ENCODE peak calls at places on chromosome 11, in ten cellular contexts. B is ELR; Q is SK-N-MC; L is aorta; Y is left ventricle myocardium inferior; K is activated effector memory CD4-positive, alpha-beta T cell treated with anti-CD3 and anti-CD28 coated beads, Interleukin-2, amount 50 U/mL, for 16 hours; M is right atrium auricular region; O is lung microvascular endothelial cell; D is stimulated activated CD4-positive, alpha-beta T cell treated with anti-CD3 and anti-CD28 coated beads, Interleukin-1b, Interleukin-23, amount 100 ng/mL, for 48 hours; U is GM12891. X is an unnamed sample.

GRCh38 chr11:29962243-29962642 is 54.6 kb downstream of the KCNA4 start:
- DNase-seq in B (peak), Q (no peak), L (no peak), Y (no peak), K (no peak), M (no peak), O (no peak), D (no peak), U (no peak), X (no peak)

GRCh38 chr11:68780829-68781228 is 29.5 kb upstream of the TESMIN start:
- DNase-seq in B (peak), Q (no peak), L (no peak), Y (peak), K (no peak), M (peak), O (peak), D (no peak), U (no peak), X (no peak)

GRCh38 chr11:116736763-116737162 is 36.0 kb downstream of the BUD13 start:
- DNase-seq in B (peak), Q (no peak), L (no peak), Y (no peak), K (no peak), M (no peak), O (no peak), D (no peak), U (no peak), X (no peak)

GRCh38 chr11:63854696-63855095 is 15.8 kb downstream of the MARK2 start:
- DNase-seq in B (no peak), Q (no peak), L (no peak), Y (no peak), K (no peak), M (no peak), O (no peak), D (no peak), U (no peak), X (no peak)

GRCh38 chr11:1917523-1918435 is 1.7 kb upstream of the TNNT3 start:
- DNase-seq in B (no peak), Q (no peak), L (peak), Y (no peak), K (no peak), M (no peak), O (no peak), D (no peak), U (peak), X (no peak)

GRCh38 chr11:73201888-73202810 is 15.9 kb upstream of the P2RY2 start:
- DNase-seq in B (no peak), Q (no peak), L (peak), Y (no peak), K (peak), M (no peak), O (no peak), D (no peak), U (no peak), X (no peak)

GRCh38 chr11:74519719-74520118 is 26.2 kb upstream of the LIPT2 start:
- DNase-seq in B (no peak), Q (no peak), L (no peak), Y (no peak), K (no peak), M (no peak), O (no peak), D (no peak), U (no peak), X (no peak)

GRCh38 chr11:68099474-68100405 is 21.4 kb downstream of the CHKA start:
- DNase-seq in B (no peak), Q (no peak), L (no peak), Y (no peak), K (no peak), M (no peak), O (peak), D (peak), U (no peak), X (no peak)

GRCh38 chr11:11620251-11620965 is 1.4 kb downstream of the GALNT18 start:
- DNase-seq in B (no peak), Q (no peak), L (peak), Y (peak), K (no peak), M (peak), O (peak), D (peak), U (peak), X (no peak)

GRCh38 chr11:113906038-113906437 is 1.4 kb downstream of the HTR3B start:
- DNase-seq in B (peak), Q (no peak), L (no peak), Y (no peak), K (no peak), M (no peak), O (peak), D (no peak), U (no peak), X (no peak)

GRCh38 chr11:3995949-3996554 is 98.5 kb upstream of the RRM1 start:
- DNase-seq in B (peak), Q (no peak), L (no peak), Y (no peak), K (no peak), M (no peak), O (peak), D (no peak), U (no peak), X (peak)

X was measured in T1000.